ENCODE peak calls at places on chromosome 19, in six cellular contexts. M is glomerular endothelial cell; D is RPMI7951; Q is WERI-Rb-1; G is fibroblast of pulmonary artery; R is activated T-helper 9 cell treated with anti-CD3 and anti-CD28 coated beads, Interleukin-2, amount 50 U/mL, for 16 hours. A is an unnamed sample.

GRCh38 chr19:30942636-30943035 is 406.6 kb downstream of the TSHZ3 start:
- DNase-seq in R (no peak), D (no peak), G (no peak), M (no peak), Q (no peak), A (no peak)

GRCh38 chr19:30630289-30631034 is 258.3 kb downstream of the ZNF536 start:
- DNase-seq in M (no peak), D (no peak), R (no peak), Q (no peak), G (no peak), A (no peak)

GRCh38 chr19:39211731-39212376 is 7.8 kb upstream of the SYCN start:
- DNase-seq in Q (peak), R (no peak), D (peak), M (no peak), G (no peak), A (no peak)

GRCh38 chr19:29866011-29866410 is 54.2 kb downstream of the CCNE1 start:
- DNase-seq in R (no peak), M (no peak), G (no peak), D (no peak), Q (no peak), A (no peak)

GRCh38 chr19:32265991-32266390 is 79.4 kb upstream of the ZNF507 start:
- DNase-seq in M (no peak), D (no peak), R (no peak), Q (no peak), G (no peak), A (no peak)

GRCh38 chr19:12664406-12665280 is 1.9 kb downstream of the MAN2B1 start:
- DNase-seq in M (no peak), Q (peak), R (no peak), D (no peak), G (no peak), A (no peak)

GRCh38 chr19:38537071-38537847 is 80.5 kb downstream of the MAP4K1 start:
- DNase-seq in G (no peak), D (no peak), Q (no peak), M (no peak), R (no peak), A (no peak)

GRCh38 chr19:13882841-13883240 is 5.9 kb downstream of the NANOS3 start:
- DNase-seq in G (no peak), M (no peak), D (no peak), R (no peak), Q (no peak), A (no peak)

GRCh38 chr19:4425531-4425930 is 23.1 kb downstream of the CHAF1A start:
- DNase-seq in M (no peak), G (peak), Q (no peak), D (no peak), R (no peak), A (no peak)

GRCh38 chr19:44452367-44452766 is 4.1 kb upstream of the ZNF229 start:
- DNase-seq in G (no peak), M (no peak), D (no peak), R (no peak), Q (no peak), A (no peak)

GRCh38 chr19:18708452-18709231 is 25.2 kb downstream of the CRTC1 start:
- DNase-seq in D (no peak), R (no peak), M (no peak), Q (no peak), G (no peak), A (no peak)

GRCh38 chr19:14472202-14472961 is 2.8 kb downstream of the PTGER1 start:
- DNase-seq in G (peak), Q (peak), M (no peak), R (peak), D (peak), A (peak)

GRCh38 chr19:9792191-9793050 is 23.9 kb upstream of the ZNF846 start:
- DNase-seq in Q (peak), G (peak), R (peak), M (peak), D (peak), A (peak)

GRCh38 chr19:34793562-34793961 is 20.5 kb upstream of the ZNF599 start:
- DNase-seq in D (peak), G (no peak), M (no peak), R (no peak), Q (no peak), A (no peak)

GRCh38 chr19:14116918-14117578 is 514 bp downstream of the PRKACA start:
- DNase-seq in R (no peak), M (no peak), Q (peak), G (no peak), D (no peak), A (no peak)

GRCh38 chr19:6047741-6048231 is 62.5 kb downstream of the RFX2 start:
- DNase-seq in M (no peak), R (no peak), D (peak), Q (peak), G (peak), A (no peak)

GRCh38 chr19:41420101-41420880 is 6.9 kb downstream of the B3GNT8 start:
- DNase-seq in D (no peak), R (no peak), G (no peak), Q (no peak), M (no peak), A (no peak)

GRCh38 chr19:12000152-12000981 is 35.1 kb downstream of the ZNF433 start:
- DNase-seq in R (no peak), D (peak), M (no peak), Q (no peak), G (no peak), A (no peak)

GRCh38 chr19:47729799-47730520 is 15.4 kb upstream of the NOP53 start:
- DNase-seq in Q (no peak), G (peak), R (no peak), M (no peak), D (no peak), A (no peak)

GRCh38 chr19:18503971-18504885 is 17.6 kb downstream of the ELL start:
- DNase-seq in Q (peak), R (no peak), D (no peak), G (no peak), M (no peak), A (no peak)

GRCh38 chr19:40419780-40420179 is 6.0 kb downstream of the SERTAD1 start:
- DNase-seq in D (no peak), R (no peak), M (no peak), Q (no peak), G (no peak), A (no peak)

GRCh38 chr19:39941151-39941550 is 6.7 kb upstream of the FCGBP start:
- DNase-seq in Q (no peak), G (no peak), M (no peak), D (no peak), R (no peak), A (no peak)

GRCh38 chr19:11639245-11639601 is 41.9 kb downstream of the ZNF627 start:
- DNase-seq in D (no peak), M (no peak), R (no peak), Q (no peak), G (no peak), A (no peak)

GRCh38 chr19:5891938-5892771 is 11.4 kb downstream of the NDUFA11 start:
- DNase-seq in R (no peak), Q (peak), M (no peak), G (peak), D (peak), A (no peak)

GRCh38 chr19:46886546-46887239 is 25.9 kb downstream of the ARHGAP35 start:
- DNase-seq in Q (no peak), D (peak), G (no peak), M (no peak), R (no peak), A (no peak)

GRCh38 chr19:13060964-13061927 is 41.4 kb downstream of the LYL1 start:
- DNase-seq in M (no peak), G (peak), Q (peak), D (peak), R (peak), A (peak)

GRCh38 chr19:4829001-4829712 is 2.4 kb downstream of the TICAM1 start:
- DNase-seq in Q (no peak), R (no peak), D (no peak), M (no peak), G (no peak), A (no peak)